ENCODE peak calls at places on chromosomes 3 and 15, in seven cellular contexts. One of them, this sample, is unnamed.

GRCh38 chr3:177308911-177309310 is 111.6 kb upstream of the TBL1XR1 start:
- DNase-seq in heart left ventricle: no peak
- DNase-seq in SK-N-SH: no peak
- DNase-seq in AG10803: no peak
- DNase-seq in PC-9: no peak
- DNase-seq in kidney epithelial cell: no peak
- DNase-seq in cardiac muscle cell: no peak
- DNase-seq in this sample: no peak

GRCh38 chr3:52188586-52189404 is 9.2 kb upstream of the ALAS1 start:
- DNase-seq in heart left ventricle: no peak
- DNase-seq in SK-N-SH: no peak
- DNase-seq in AG10803: no peak
- DNase-seq in PC-9: no peak
- DNase-seq in kidney epithelial cell: no peak
- DNase-seq in cardiac muscle cell: peak
- DNase-seq in this sample: no peak

GRCh38 chr3:53890726-53891499 is 746 bp downstream of the SELENOK start:
- DNase-seq in heart left ventricle: peak
- DNase-seq in SK-N-SH: peak
- DNase-seq in AG10803: no peak
- DNase-seq in PC-9: no peak
- DNase-seq in kidney epithelial cell: no peak
- DNase-seq in cardiac muscle cell: no peak
- DNase-seq in this sample: peak

GRCh38 chr3:55006277-55006676 is 78.4 kb upstream of the LRTM1 start:
- DNase-seq in heart left ventricle: no peak
- DNase-seq in SK-N-SH: no peak
- DNase-seq in AG10803: no peak
- DNase-seq in PC-9: no peak
- DNase-seq in kidney epithelial cell: no peak
- DNase-seq in cardiac muscle cell: no peak
- DNase-seq in this sample: peak

GRCh38 chr3:27307566-27307965 is 61.6 kb downstream of the NEK10 start:
- DNase-seq in heart left ventricle: no peak
- DNase-seq in SK-N-SH: no peak
- DNase-seq in AG10803: no peak
- DNase-seq in PC-9: no peak
- DNase-seq in kidney epithelial cell: no peak
- DNase-seq in cardiac muscle cell: no peak
- DNase-seq in this sample: no peak

GRCh38 chr3:14577897-14578296 is 37.8 kb upstream of the GRIP2 start:
- DNase-seq in heart left ventricle: no peak
- DNase-seq in SK-N-SH: no peak
- DNase-seq in AG10803: no peak
- DNase-seq in PC-9: no peak
- DNase-seq in kidney epithelial cell: no peak
- DNase-seq in cardiac muscle cell: no peak
- DNase-seq in this sample: no peak

GRCh38 chr15:51758645-51759044 is 7.2 kb downstream of the TMOD2 start:
- DNase-seq in heart left ventricle: peak
- DNase-seq in SK-N-SH: peak
- DNase-seq in AG10803: peak
- DNase-seq in PC-9: no peak
- DNase-seq in kidney epithelial cell: no peak
- DNase-seq in cardiac muscle cell: no peak
- DNase-seq in this sample: peak

GRCh38 chr3:156681003-156681402 is 6.6 kb downstream of the TIPARP start:
- DNase-seq in heart left ventricle: peak
- DNase-seq in SK-N-SH: peak
- DNase-seq in AG10803: peak
- DNase-seq in PC-9: peak
- DNase-seq in kidney epithelial cell: peak
- DNase-seq in cardiac muscle cell: no peak
- DNase-seq in this sample: peak

GRCh38 chr3:48598323-48599076 is 3.4 kb upstream of the COL7A1 start:
- DNase-seq in heart left ventricle: peak
- DNase-seq in SK-N-SH: no peak
- DNase-seq in AG10803: peak
- DNase-seq in PC-9: peak
- DNase-seq in kidney epithelial cell: peak
- DNase-seq in cardiac muscle cell: peak
- DNase-seq in this sample: peak

GRCh38 chr15:59413577-59413976 is 24.4 kb upstream of the FAM81A start:
- DNase-seq in heart left ventricle: no peak
- DNase-seq in SK-N-SH: no peak
- DNase-seq in AG10803: no peak
- DNase-seq in PC-9: no peak
- DNase-seq in kidney epithelial cell: no peak
- DNase-seq in cardiac muscle cell: no peak
- DNase-seq in this sample: no peak

GRCh38 chr3:11835028-11835639 is 11.6 kb downstream of the TAMM41 start:
- DNase-seq in heart left ventricle: no peak
- DNase-seq in SK-N-SH: peak
- DNase-seq in AG10803: peak
- DNase-seq in PC-9: no peak
- DNase-seq in kidney epithelial cell: no peak
- DNase-seq in cardiac muscle cell: no peak
- DNase-seq in this sample: peak

GRCh38 chr3:10511809-10512494 is 6.6 kb upstream of the ATP2B2 start:
- DNase-seq in heart left ventricle: no peak
- DNase-seq in SK-N-SH: no peak
- DNase-seq in AG10803: peak
- DNase-seq in PC-9: no peak
- DNase-seq in kidney epithelial cell: no peak
- DNase-seq in cardiac muscle cell: no peak
- DNase-seq in this sample: no peak

GRCh38 chr15:34708422-34708821 is 46.4 kb downstream of the GJD2 start:
- DNase-seq in heart left ventricle: no peak
- DNase-seq in SK-N-SH: peak
- DNase-seq in AG10803: peak
- DNase-seq in PC-9: no peak
- DNase-seq in kidney epithelial cell: no peak
- DNase-seq in cardiac muscle cell: peak
- DNase-seq in this sample: peak

DNA sequence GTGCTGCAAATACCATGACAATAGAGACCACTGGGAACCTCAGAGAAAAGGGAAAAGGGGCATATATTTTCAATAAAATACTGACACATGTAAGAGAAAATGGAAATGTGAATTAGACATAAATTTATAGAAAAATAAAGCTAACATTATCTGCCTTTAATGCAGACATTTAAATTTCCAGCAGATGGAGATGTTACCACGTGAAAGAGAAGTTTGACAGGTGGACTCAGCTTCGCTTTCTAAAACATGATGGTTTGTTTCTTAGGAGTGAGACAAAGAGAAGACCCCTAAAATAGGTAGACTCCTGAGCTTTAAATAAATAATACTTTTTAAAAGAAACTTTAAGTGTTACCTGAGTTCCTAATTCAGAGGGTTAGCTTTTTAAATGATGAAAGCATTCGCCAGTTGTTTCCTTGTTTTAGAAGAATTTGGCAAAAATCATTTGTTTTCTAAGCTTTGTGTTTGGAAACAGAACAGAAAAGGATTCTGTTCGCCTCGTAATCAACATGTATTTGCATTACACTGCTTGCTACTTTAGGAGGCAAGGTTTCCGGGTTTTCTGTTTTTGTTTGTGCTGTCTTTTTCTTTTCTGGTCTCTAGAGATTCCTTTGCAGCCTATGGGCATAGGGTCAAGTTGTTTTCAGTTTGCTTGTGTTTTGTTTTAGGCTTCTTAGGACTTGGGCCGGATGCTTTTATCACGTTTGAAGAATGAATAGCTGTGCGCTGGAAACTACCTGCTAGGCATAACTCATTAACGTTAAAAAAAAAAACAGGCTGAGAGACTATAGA is 271.4 kb downstream of the THSD4 start:
- DNase-seq in heart left ventricle: no peak
- DNase-seq in SK-N-SH: peak
- DNase-seq in AG10803: no peak
- DNase-seq in PC-9: no peak
- DNase-seq in kidney epithelial cell: no peak
- DNase-seq in cardiac muscle cell: peak
- DNase-seq in this sample: no peak
- TF ChIP-seq CTCF in heart left ventricle: peak
- TF ChIP-seq CTCF in SK-N-SH: peak
- TF ChIP-seq CTCF in AG10803: peak
- TF ChIP-seq CTCF in PC-9: peak
- TF ChIP-seq CTCF in kidney epithelial cell: peak
- TF ChIP-seq CTCF in cardiac muscle cell: peak
- TF ChIP-seq CTCF in this sample: peak

GRCh38 chr3:58588030-58588614 is 10.9 kb upstream of the FAM107A start:
- DNase-seq in heart left ventricle: no peak
- DNase-seq in SK-N-SH: no peak
- DNase-seq in AG10803: no peak
- DNase-seq in PC-9: no peak
- DNase-seq in kidney epithelial cell: no peak
- DNase-seq in cardiac muscle cell: peak
- DNase-seq in this sample: peak

GRCh38 chr3:58584690-58585004 is 7.5 kb upstream of the FAM107A start:
- DNase-seq in heart left ventricle: no peak
- DNase-seq in SK-N-SH: no peak
- DNase-seq in AG10803: no peak
- DNase-seq in PC-9: no peak
- DNase-seq in kidney epithelial cell: no peak
- DNase-seq in cardiac muscle cell: no peak
- DNase-seq in this sample: no peak

GRCh38 chr3:58586776-58587192 is 9.6 kb upstream of the FAM107A start:
- DNase-seq in heart left ventricle: no peak
- DNase-seq in SK-N-SH: no peak
- DNase-seq in AG10803: no peak
- DNase-seq in PC-9: no peak
- DNase-seq in kidney epithelial cell: no peak
- DNase-seq in cardiac muscle cell: peak
- DNase-seq in this sample: no peak

GRCh38 chr3:58585005-58585786 is 8.0 kb upstream of the FAM107A start:
- DNase-seq in heart left ventricle: peak
- DNase-seq in SK-N-SH: peak
- DNase-seq in AG10803: peak
- DNase-seq in PC-9: no peak
- DNase-seq in kidney epithelial cell: no peak
- DNase-seq in cardiac muscle cell: peak
- DNase-seq in this sample: peak

DNA sequence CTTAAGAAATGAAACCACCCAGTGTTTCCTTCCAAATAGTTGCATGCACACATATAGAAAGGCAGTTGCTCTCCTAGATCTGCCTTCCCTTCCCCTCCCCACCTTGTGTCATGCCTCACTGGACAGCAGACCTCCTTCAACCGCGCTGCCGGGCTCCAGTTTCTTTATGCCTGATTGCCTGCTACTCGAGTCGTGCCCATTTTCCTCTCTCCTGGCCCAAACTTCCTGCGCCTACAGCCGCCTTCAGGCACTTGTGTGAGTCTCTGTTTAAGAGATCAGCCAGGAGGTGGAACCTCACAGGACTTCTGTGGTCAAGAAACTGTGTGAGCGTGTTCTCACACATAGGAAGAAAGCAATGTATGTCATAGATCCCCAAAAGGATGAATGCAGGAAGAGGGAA is 8.8 kb upstream of the FAM107A start:
- DNase-seq in heart left ventricle: no peak
- DNase-seq in SK-N-SH: no peak
- DNase-seq in AG10803: no peak
- DNase-seq in PC-9: no peak
- DNase-seq in kidney epithelial cell: no peak
- DNase-seq in cardiac muscle cell: no peak
- DNase-seq in this sample: no peak
- H3K4me3 ChIP-seq in heart left ventricle: no peak
- H3K4me3 ChIP-seq in SK-N-SH: no peak
- H3K4me3 ChIP-seq in AG10803: no peak
- H3K4me3 ChIP-seq in PC-9: peak
- H3K4me3 ChIP-seq in kidney epithelial cell: no peak
- H3K4me3 ChIP-seq in cardiac muscle cell: no peak
- H3K4me3 ChIP-seq in this sample: no peak

DNA sequence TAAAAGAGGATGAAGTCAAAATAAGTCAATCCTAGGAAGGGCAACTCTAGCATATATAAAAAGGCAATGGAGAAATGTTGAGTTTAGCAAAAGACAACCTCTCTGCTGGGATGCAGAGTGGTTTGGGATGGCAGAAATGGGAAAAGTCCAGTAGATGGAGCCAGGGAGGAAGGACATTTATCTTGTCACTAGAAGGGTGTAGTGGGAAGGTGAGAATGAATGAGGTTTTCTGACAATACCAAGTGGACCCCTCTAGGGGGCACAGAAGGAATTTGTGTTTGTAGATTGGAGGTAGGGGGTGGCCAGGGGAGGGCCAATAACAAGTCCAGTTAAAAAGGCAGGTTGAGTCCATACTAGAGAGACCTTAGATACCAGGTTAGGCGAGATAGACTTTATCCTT is 80.0 kb downstream of the THSD4 start:
- DNase-seq in heart left ventricle: no peak
- DNase-seq in SK-N-SH: no peak
- DNase-seq in AG10803: no peak
- DNase-seq in PC-9: no peak
- DNase-seq in kidney epithelial cell: no peak
- DNase-seq in cardiac muscle cell: no peak
- DNase-seq in this sample: peak
- TF ChIP-seq CTCF in heart left ventricle: no peak
- TF ChIP-seq CTCF in SK-N-SH: peak
- TF ChIP-seq CTCF in AG10803: peak
- TF ChIP-seq CTCF in PC-9: no peak
- TF ChIP-seq CTCF in kidney epithelial cell: no peak
- TF ChIP-seq CTCF in cardiac muscle cell: peak
- TF ChIP-seq CTCF in this sample: peak

GRCh38 chr3:56914646-56915045 is 112.9 kb upstream of the ARHGEF3 start:
- DNase-seq in heart left ventricle: no peak
- DNase-seq in SK-N-SH: no peak
- DNase-seq in AG10803: no peak
- DNase-seq in PC-9: no peak
- DNase-seq in kidney epithelial cell: no peak
- DNase-seq in cardiac muscle cell: no peak
- DNase-seq in this sample: no peak

GRCh38 chr3:56916697-56917336 is 115.1 kb upstream of the ARHGEF3 start:
- DNase-seq in heart left ventricle: no peak
- DNase-seq in SK-N-SH: no peak
- DNase-seq in AG10803: no peak
- DNase-seq in PC-9: no peak
- DNase-seq in kidney epithelial cell: no peak
- DNase-seq in cardiac muscle cell: no peak
- DNase-seq in this sample: no peak

GRCh38 chr3:56917337-56917697 is 115.6 kb upstream of the ARHGEF3 start:
- DNase-seq in heart left ventricle: no peak
- DNase-seq in SK-N-SH: no peak
- DNase-seq in AG10803: no peak
- DNase-seq in PC-9: no peak
- DNase-seq in kidney epithelial cell: no peak
- DNase-seq in cardiac muscle cell: no peak
- DNase-seq in this sample: no peak

GRCh38 chr3:56917740-56918568 is 116.2 kb upstream of the ARHGEF3 start:
- DNase-seq in heart left ventricle: no peak
- DNase-seq in SK-N-SH: no peak
- DNase-seq in AG10803: no peak
- DNase-seq in PC-9: no peak
- DNase-seq in kidney epithelial cell: no peak
- DNase-seq in cardiac muscle cell: no peak
- DNase-seq in this sample: no peak

GRCh38 chr3:56915969-56916586 is 114.3 kb upstream of the ARHGEF3 start:
- DNase-seq in heart left ventricle: peak
- DNase-seq in SK-N-SH: no peak
- DNase-seq in AG10803: no peak
- DNase-seq in PC-9: no peak
- DNase-seq in kidney epithelial cell: no peak
- DNase-seq in cardiac muscle cell: peak
- DNase-seq in this sample: no peak
- H3K4me3 ChIP-seq in heart left ventricle: no peak
- H3K4me3 ChIP-seq in SK-N-SH: no peak
- H3K4me3 ChIP-seq in AG10803: no peak
- H3K4me3 ChIP-seq in PC-9: no peak
- H3K4me3 ChIP-seq in kidney epithelial cell: no peak
- H3K4me3 ChIP-seq in cardiac muscle cell: no peak
- H3K4me3 ChIP-seq in this sample: no peak

This sample was measured in fibroblast of villous mesenchyme.